ENCODE peak calls at places on chromosomes 1 and 21, in seven cellular contexts. N, G, Y, M, H, S and A are unnamed samples.

GRCh38 chr1:193539731-193540459 is 353.5 kb upstream of the B3GALT2 start:
- DNase-seq in Y (no peak), H (no peak), G (no peak), S (no peak), M (peak), N (no peak), A (no peak)

GRCh38 chr1:79262745-79263258 is 256.3 kb upstream of the ADGRL4 start:
- DNase-seq in S (no peak), H (no peak), M (no peak), G (no peak), Y (no peak), N (no peak), A (no peak)

GRCh38 chr21:45320261-45320990 is 32.7 kb upstream of the POFUT2 start:
- DNase-seq in S (no peak), G (no peak), N (no peak), H (no peak), M (no peak), Y (no peak), A (no peak)

GRCh38 chr1:202625416-202626360 is 84.6 kb downstream of the SYT2 start:
- DNase-seq in Y (peak), H (no peak), S (no peak), N (peak), G (no peak), M (peak), A (peak)

GRCh38 chr1:239786464-239786863 is 305.2 kb upstream of the FMN2 start:
- DNase-seq in S (no peak), G (no peak), N (no peak), Y (no peak), H (no peak), M (no peak), A (no peak)

GRCh38 chr1:171138973-171139372 is 46.1 kb upstream of the FMO2 start:
- DNase-seq in M (no peak), Y (no peak), S (no peak), H (no peak), G (no peak), N (no peak), A (no peak)

GRCh38 chr1:21857142-21857839 is 45.2 kb downstream of the LDLRAD2 start:
- DNase-seq in M (no peak), G (no peak), H (no peak), Y (no peak), S (no peak), N (no peak), A (peak)

GRCh38 chr1:59674605-59675004 is 140.1 kb upstream of the HOOK1 start:
- DNase-seq in Y (no peak), G (no peak), N (no peak), H (peak), M (no peak), S (no peak), A (peak)

GRCh38 chr1:92085727-92086126 is 5.6 kb downstream of the BTBD8 start:
- DNase-seq in M (no peak), H (no peak), N (no peak), G (no peak), S (no peak), Y (no peak), A (no peak)

GRCh38 chr1:93751391-93752250 is 70.0 kb upstream of the BCAR3 start:
- DNase-seq in S (no peak), G (no peak), H (no peak), M (no peak), Y (no peak), N (no peak), A (no peak)

GRCh38 chr1:151146072-151146415 is 387 bp downstream of the SEMA6C start:
- DNase-seq in N (no peak), G (no peak), S (no peak), H (no peak), M (no peak), Y (no peak), A (no peak)

GRCh38 chr1:91349524-91349923 is 55.1 kb downstream of the HFM1 start:
- DNase-seq in S (no peak), N (no peak), Y (no peak), G (no peak), H (no peak), M (no peak), A (no peak)

GRCh38 chr21:25963186-25963585 is 207.4 kb downstream of the APP start:
- DNase-seq in Y (no peak), S (no peak), H (peak), N (no peak), M (no peak), G (no peak), A (peak)

GRCh38 chr1:57672741-57673140 is 248.9 kb upstream of the DAB1 start:
- DNase-seq in M (no peak), S (no peak), H (no peak), G (no peak), Y (no peak), N (no peak), A (no peak)

GRCh38 chr1:13662498-13662897 is 37.5 kb upstream of the PRDM2 start:
- DNase-seq in N (no peak), S (no peak), G (no peak), H (no peak), Y (no peak), M (no peak), A (peak)

GRCh38 chr1:147076442-147076841 is 95.8 kb downstream of the PRKAB2 start:
- DNase-seq in Y (no peak), S (no peak), G (no peak), N (no peak), M (no peak), H (no peak), A (no peak)

GRCh38 chr1:245797592-245798366 is 643.0 kb downstream of the KIF26B start:
- DNase-seq in G (no peak), S (no peak), H (no peak), Y (no peak), M (no peak), N (peak), A (peak)

GRCh38 chr1:18482721-18483425 is 2.1 kb downstream of the KLHDC7A start:
- DNase-seq in H (no peak), G (no peak), S (no peak), N (no peak), Y (no peak), M (no peak), A (no peak)

GRCh38 chr1:29239142-29239541 is 2.8 kb downstream of the PTPRU start:
- DNase-seq in G (no peak), N (no peak), Y (no peak), S (no peak), M (no peak), H (no peak), A (peak)

GRCh38 chr1:52669696-52670095 is 28.5 kb downstream of the COA7 start:
- DNase-seq in S (no peak), G (no peak), M (no peak), Y (no peak), N (no peak), H (no peak), A (peak)

GRCh38 chr1:177746168-177746567 is 223.7 kb downstream of the SEC16B start:
- DNase-seq in M (no peak), G (no peak), N (no peak), H (no peak), Y (no peak), S (no peak), A (no peak)

GRCh38 chr1:200029035-200029623 is 1.6 kb downstream of the NR5A2 start:
- DNase-seq in M (no peak), H (no peak), S (no peak), G (no peak), N (peak), Y (no peak), A (peak)

GRCh38 chr1:150973258-150973825 is 1.3 kb downstream of the CERS2 start:
- DNase-seq in Y (no peak), G (no peak), M (no peak), N (no peak), H (no peak), S (no peak), A (no peak)